ENCODE peak calls at places on chromosomes 16 and 17, in five cellular contexts. F is H1, H is SK-N-SH, P is HCT116, A is GM12878. Y is an unnamed sample. For H3K27me3, the result is how much of the 10 kb centered on the place peaks cover.

GRCh38 chr16:68646948-68647659 is 2.0 kb downstream of the CDH3 start:
- DNase-seq in F (no peak), H (no peak), P (no peak), A (no peak), Y (no peak)

GRCh38 chr16:84314373-84314772 is 19.7 kb downstream of the WFDC1 start:
- DNase-seq in F (no peak), H (no peak), P (no peak), A (no peak), Y (no peak)

GRCh38 chr17:68248199-68248825 is 469 bp downstream of the AMZ2 start:
- DNase-seq in F (no peak), H (no peak), P (no peak), A (no peak), Y (no peak)

GRCh38 chr17:27579897-27580321 is 51.1 kb upstream of the LGALS9 start:
- DNase-seq in F (no peak), H (no peak), P (no peak), A (no peak), Y (no peak)

GRCh38 chr17:55233840-55234239 is 30.9 kb upstream of the HLF start:
- DNase-seq in F (no peak), H (no peak), P (no peak), A (no peak), Y (no peak)

GRCh38 chr16:56606071-56606687 is 2.2 kb upstream of the MT2A start:
- DNase-seq in F (no peak), H (no peak), P (peak), A (no peak), Y (no peak)

GRCh38 chr17:75822800-75823166 is 21.4 kb downstream of the UNC13D start:
- DNase-seq in F (no peak), H (no peak), P (no peak), A (no peak), Y (no peak)

GRCh38 chr17:4711671-4712111 is 1.3 kb downstream of the ARRB2 start:
- DNase-seq in F (no peak), H (no peak), P (no peak), A (no peak), Y (no peak)

GRCh38 chr17:48600244-48601098 is 4.3 kb downstream of the HOXB6 start:
- DNase-seq in F (no peak), H (no peak), P (no peak), A (no peak), Y (no peak)

GRCh38 chr17:51487947-51488346 is 227.6 kb downstream of the UTP18 start:
- DNase-seq in F (no peak), H (peak), P (peak), A (no peak), Y (no peak)

GRCh38 chr16:70708381-70709253 is 22.8 kb upstream of the MTSS2 start:
- DNase-seq in F (no peak), H (no peak), P (no peak), A (no peak), Y (no peak)

GRCh38 chr16:22240023-22240697 is 34.1 kb downstream of the EEF2K start:
- DNase-seq in F (no peak), H (no peak), P (no peak), A (no peak), Y (no peak)

GRCh38 chr17:30263552-30264333 is 28.0 kb downstream of the BLMH start:
- DNase-seq in F (no peak), H (no peak), P (no peak), A (no peak), Y (no peak)

GRCh38 chr17:5135726-5136579 is 20.1 kb downstream of the USP6 start:
- DNase-seq in F (no peak), H (no peak), P (no peak), A (no peak), Y (no peak)

GRCh38 chr17:77769215-77769614 is 189.3 kb upstream of the TNRC6C start:
- DNase-seq in F (no peak), H (no peak), P (no peak), A (no peak), Y (no peak)

GRCh38 chr17:42122371-42123303 is at the start of gene HSPB9:
- DNase-seq in F (peak), H (no peak), P (no peak), A (no peak), Y (no peak)

GRCh38 chr16:89004209-89004831 is 27.3 kb upstream of the CBFA2T3 start:
- DNase-seq in F (no peak), H (peak), P (no peak), A (no peak), Y (no peak)

GRCh38 chr17:68201425-68201785 is 46.4 kb upstream of the AMZ2 start:
- DNase-seq in F (no peak), H (no peak), P (no peak), A (no peak), Y (no peak)

GRCh38 chr17:3763777-3764170 is 37.2 kb downstream of the ITGAE start:
- DNase-seq in F (no peak), H (no peak), P (no peak), A (no peak), Y (no peak)

GRCh38 chr16:30948956-30949654 is at the start of gene ORAI3:
- DNase-seq in F (no peak), H (peak), P (no peak), A (no peak), Y (no peak)

GRCh38 chr17:42818379-42818778 is 5.7 kb downstream of the BECN1 start:
- DNase-seq in F (no peak), H (no peak), P (no peak), A (no peak), Y (no peak)

GRCh38 chr17:58531122-58531521 is 16.7 kb upstream of the MTMR4 start:
- DNase-seq in F (no peak), H (peak), P (no peak), A (no peak), Y (no peak)

GRCh38 chr17:64651889-64652288 is 10.2 kb downstream of the SMURF2 start:
- DNase-seq in F (no peak), H (no peak), P (no peak), A (no peak), Y (no peak)

GRCh38 chr16:64534180-64534780 is 587.6 kb downstream of the CDH11 start:
- DNase-seq in F (no peak), H (no peak), P (no peak), A (no peak), Y (no peak)

GRCh38 chr17:40828454-40829039 is 6.1 kb upstream of the KRT10 start:
- DNase-seq in F (no peak), H (no peak), P (no peak), A (no peak), Y (no peak)

GRCh38 chr17:48262982-48263586 is 155.5 kb downstream of the SNX11 start:
- DNase-seq in F (no peak), H (no peak), P (no peak), A (no peak), Y (no peak)

GRCh38 chr16:5977329-5977728 is 879.7 kb upstream of the EEF2KMT start:
- DNase-seq in F (no peak), H (no peak), P (no peak), A (no peak), Y (no peak)

GRCh38 chr17:39597372-39598046 is 10.2 kb downstream of the NEUROD2 start:
- DNase-seq in F (no peak), H (peak), P (no peak), A (no peak), Y (no peak)

GRCh38 chr16:11215935-11216556 is 40.0 kb downstream of the SOCS1 start:
- DNase-seq in F (no peak), H (no peak), P (no peak), A (no peak), Y (no peak)

GRCh38 chr17:66087073-66087472 is 104.9 kb downstream of the CEP112 start:
- DNase-seq in F (no peak), H (no peak), P (no peak), A (no peak), Y (no peak)

GRCh38 chr16:69443809-69444611 is 19.6 kb downstream of the CYB5B start:
- DNase-seq in F (no peak), H (peak), P (no peak), A (no peak), Y (peak)

GRCh38 chr17:66564992-66565465 is 262.6 kb downstream of the PRKCA start:
- DNase-seq in F (no peak), H (no peak), P (no peak), A (no peak), Y (no peak)

GRCh38 chr16:65116818-65117430 is 4.9 kb downstream of the CDH11 start:
- DNase-seq in F (no peak), H (no peak), P (no peak), A (no peak), Y (no peak)

GRCh38 chr17:27496501-27496943 is 40.3 kb downstream of the KSR1 start:
- DNase-seq in F (peak), H (no peak), P (no peak), A (no peak), Y (no peak)

GRCh38 chr17:15332338-15332737 is 9.1 kb downstream of the TEKT3 start:
- DNase-seq in F (peak), H (no peak), P (no peak), A (no peak), Y (no peak)

DNA sequence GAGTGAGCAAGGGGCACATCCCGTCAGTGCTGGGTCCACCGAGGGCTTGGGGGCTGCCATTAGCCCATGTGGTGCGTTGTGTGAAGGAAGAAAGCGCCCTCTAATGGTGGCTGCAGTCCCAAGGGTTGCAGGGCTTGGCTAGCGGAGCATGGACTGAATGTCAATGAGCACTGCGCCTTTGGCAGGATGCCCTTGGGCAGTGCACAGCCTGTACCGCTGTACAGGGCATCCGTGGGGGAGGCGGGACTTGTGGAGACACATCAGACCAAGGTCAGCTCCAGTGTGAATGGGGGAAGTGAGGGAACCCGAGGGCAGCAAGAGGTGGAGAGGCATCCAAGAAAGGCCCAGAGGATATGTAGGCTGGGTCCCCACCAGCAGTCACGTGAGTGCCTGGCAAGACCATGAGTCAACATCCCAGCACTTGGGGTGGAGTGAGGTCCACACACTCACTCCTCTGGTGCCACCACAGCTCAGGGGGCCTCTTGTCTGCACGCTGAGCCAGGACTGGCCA is 75.5 kb upstream of the MED9 start:
- DNase-seq in F (peak), H (no peak), P (peak), A (no peak), Y (no peak)
- TF ChIP-seq CTCF in F (peak), H (peak), P (peak), A (peak), Y (no peak)

GRCh38 chr17:1070411-1070810 is 73.5 kb downstream of the TIMM22 start:
- DNase-seq in F (no peak), H (no peak), P (no peak), A (no peak), Y (no peak)

GRCh38 chr17:1073241-1073962 is 76.5 kb downstream of the TIMM22 start:
- DNase-seq in F (no peak), H (no peak), P (no peak), A (no peak), Y (no peak)

GRCh38 chr17:1069847-1070246 is 72.9 kb downstream of the TIMM22 start:
- DNase-seq in F (no peak), H (no peak), P (no peak), A (no peak), Y (no peak)

GRCh38 chr17:1072551-1072961 is 75.6 kb downstream of the TIMM22 start:
- DNase-seq in F (no peak), H (no peak), P (no peak), A (no peak), Y (no peak)

GRCh38 chr17:1071103-1071825 is 74.3 kb downstream of the TIMM22 start:
- DNase-seq in F (no peak), H (peak), P (no peak), A (no peak), Y (no peak)
- TF ChIP-seq SIN3A in F (no peak), H (no peak), P (no peak), A (no peak), Y (no peak)

DNA sequence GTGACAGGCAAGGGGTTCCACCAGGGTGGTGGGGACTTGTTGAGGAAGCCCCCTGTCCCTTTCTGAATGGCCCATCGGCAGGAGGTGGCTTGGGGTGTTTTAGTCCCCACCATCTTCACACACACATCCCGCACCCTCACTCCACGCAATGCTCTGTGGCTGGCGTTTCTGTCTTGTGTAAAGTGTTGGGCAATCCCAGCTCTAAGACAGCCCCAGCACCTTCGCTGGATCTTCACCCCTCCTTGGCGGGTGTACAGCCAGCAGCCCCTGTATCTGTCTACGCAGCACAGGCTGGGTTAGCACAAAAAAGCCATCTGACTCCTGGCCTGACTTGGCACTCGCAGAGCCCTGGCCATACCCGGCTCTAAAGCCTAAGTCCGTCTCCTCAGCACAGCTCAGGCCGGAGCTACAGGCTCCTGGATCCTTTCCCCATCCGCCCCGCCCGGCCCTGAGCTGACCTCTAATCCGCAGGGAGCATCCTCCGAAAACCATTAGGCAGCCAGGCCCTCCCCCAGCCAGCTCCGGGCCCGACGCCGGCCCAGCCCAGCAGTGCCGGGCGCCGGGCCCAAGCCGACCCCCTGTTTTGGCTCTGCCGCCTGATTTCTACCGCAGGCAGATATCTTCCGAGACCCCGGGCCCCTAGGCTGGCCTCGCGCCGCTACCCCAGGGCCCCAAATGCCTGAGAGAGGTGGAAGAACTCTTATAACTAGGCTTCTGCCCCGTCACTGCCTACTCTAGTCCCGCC is 42.4 kb upstream of the TAC4 start:
- DNase-seq in F (no peak), H (no peak), P (no peak), A (no peak), Y (no peak)
- H3K27me3 ChIP-seq in F (under half), H (half or more), P (under half), A (under half), Y (under half)

GRCh38 chr16:27269300-27270150 is 953 bp upstream of the NSMCE1 start:
- DNase-seq in F (no peak), H (no peak), P (no peak), A (no peak), Y (no peak)

GRCh38 chr16:27270389-27270788 is 1.8 kb upstream of the NSMCE1 start:
- DNase-seq in F (no peak), H (no peak), P (no peak), A (no peak), Y (no peak)

GRCh38 chr16:27273330-27273669 is 4.7 kb upstream of the NSMCE1 start:
- DNase-seq in F (no peak), H (no peak), P (no peak), A (no peak), Y (no peak)

GRCh38 chr16:27273670-27274522 is 5.3 kb upstream of the NSMCE1 start:
- DNase-seq in F (no peak), H (no peak), P (peak), A (no peak), Y (no peak)

GRCh38 chr16:27272076-27272475 is 3.5 kb upstream of the NSMCE1 start:
- DNase-seq in F (no peak), H (no peak), P (no peak), A (no peak), Y (no peak)
- TF ChIP-seq CTCF in F (no peak), H (no peak), P (no peak), A (no peak), Y (no peak)

GRCh38 chr17:81252336-81253329 is 13.5 kb downstream of the NDUFAF8 start:
- DNase-seq in F (no peak), H (no peak), P (no peak), A (no peak), Y (no peak)

GRCh38 chr17:81254955-81255717 is 16.0 kb downstream of the NDUFAF8 start:
- DNase-seq in F (peak), H (no peak), P (no peak), A (no peak), Y (no peak)

GRCh38 chr17:81251943-81252301 is 12.8 kb downstream of the NDUFAF8 start:
- DNase-seq in F (no peak), H (no peak), P (no peak), A (no peak), Y (no peak)

GRCh38 chr17:81251091-81251942 is 12.2 kb downstream of the NDUFAF8 start:
- DNase-seq in F (no peak), H (no peak), P (no peak), A (no peak), Y (no peak)

DNA sequence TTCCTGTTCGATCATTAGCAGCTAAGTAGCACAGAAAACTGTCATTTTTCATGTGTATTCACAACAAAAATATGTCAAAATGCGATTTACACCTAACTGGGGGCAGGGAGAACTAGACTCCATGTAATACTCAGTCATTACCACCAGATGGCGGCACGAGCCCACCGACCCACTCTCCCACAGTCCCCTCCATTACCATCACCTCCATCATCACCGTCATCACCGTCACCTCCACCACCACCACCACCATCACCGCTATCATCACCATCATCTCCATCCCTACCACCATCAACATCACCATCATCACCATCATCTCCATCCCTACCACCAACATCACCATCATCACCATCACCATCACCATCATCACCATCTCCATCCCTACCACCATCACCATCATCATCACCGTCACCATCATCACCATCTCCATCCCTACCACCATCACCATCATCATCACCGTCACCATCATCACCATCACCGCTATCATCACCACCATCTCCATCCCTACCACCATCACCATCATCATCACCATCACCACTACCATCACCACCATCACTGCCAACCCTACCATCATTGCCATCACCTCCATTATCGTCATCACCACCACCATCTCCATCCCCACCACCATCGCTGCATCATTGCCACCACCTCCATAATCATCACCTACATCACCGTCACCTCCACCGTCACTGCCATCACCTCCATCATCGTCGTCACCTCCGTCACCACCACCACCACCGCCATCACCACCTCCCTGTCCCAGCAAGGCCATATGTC is 14.4 kb downstream of the NDUFAF8 start:
- DNase-seq in F (no peak), H (peak), P (no peak), A (no peak), Y (peak)
- TF ChIP-seq SIN3A in F (no peak), H (no peak), P (no peak), A (no peak), Y (no peak)

GRCh38 chr16:1351215-1351581 is 480 bp downstream of the TSR3 start:
- DNase-seq in F (no peak), H (no peak), P (no peak), A (no peak), Y (no peak)
- H3K27me3 ChIP-seq in F (under half), H (under half), P (under half), A (under half), Y (under half)

DNA sequence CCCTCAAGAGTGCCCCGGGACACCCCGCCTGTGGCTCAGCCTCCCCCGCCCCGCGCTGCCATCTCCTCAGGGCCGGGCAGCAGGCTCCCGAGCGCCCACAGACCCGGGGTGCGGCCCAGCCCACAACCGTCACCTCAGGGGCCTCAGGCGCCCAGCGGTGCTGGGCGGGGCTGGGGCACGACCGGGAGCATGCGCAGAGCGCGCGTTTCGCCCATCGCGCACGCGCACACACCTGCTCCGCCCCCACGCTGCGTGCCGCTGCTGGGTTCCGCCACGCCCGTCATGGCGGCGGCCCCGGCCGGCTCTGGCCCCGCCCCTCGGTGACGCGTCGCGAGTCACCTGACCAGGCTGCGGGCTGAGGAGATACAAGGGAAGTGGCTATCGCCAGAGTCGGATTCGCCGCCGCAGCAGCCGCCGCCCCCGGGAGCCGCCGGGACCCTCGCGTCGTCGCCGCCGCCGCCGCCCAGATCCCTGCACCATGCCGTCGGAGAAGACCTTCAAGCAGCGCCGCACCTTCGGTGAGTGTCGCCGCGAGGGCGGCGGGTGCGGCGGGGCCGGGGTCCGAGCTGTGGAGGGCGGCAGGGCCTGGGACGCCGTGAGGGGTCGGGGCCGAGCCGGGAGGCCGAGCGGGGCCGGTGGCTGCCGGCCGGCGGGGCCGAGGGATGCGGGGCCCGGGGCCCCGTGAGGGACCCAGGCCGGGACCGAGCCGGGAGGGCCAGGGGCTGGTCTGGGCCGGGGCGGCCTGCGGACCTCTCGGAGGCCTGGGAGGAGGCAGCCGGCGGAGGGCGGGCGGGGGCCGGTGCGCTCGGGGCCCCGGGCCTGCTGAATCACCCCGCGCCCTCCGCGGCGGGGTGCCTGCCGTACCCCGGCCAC is at the start of gene MAP1LC3B:
- DNase-seq in F (peak), H (peak), P (peak), A (peak), Y (peak)
- TF ChIP-seq CTCF in F (no peak), H (no peak), P (no peak), A (no peak), Y (no peak)

Y was measured in Panc1.